ENCODE peak calls at places on chromosome 21, in seven cellular contexts. U is CD8-positive, alpha-beta memory T cell; T is GM19239; Z is NCI-H345; R is stimulated activated effector memory CD8-positive, alpha-beta T cell treated with anti-CD3 and anti-CD28 coated beads, Interleukin-12 subunit alpha, Interleukin-12 subunit beta, amount 100 ng/mL, for 72 hours; Y is effector CD4-positive, alpha-beta T cell; C is T follicular helper cell. S is an unnamed sample.

GRCh38 chr21:18449586-18449985 is 46.0 kb upstream of the TMPRSS15 start:
- DNase-seq in U (no peak), T (no peak), Z (no peak), R (no peak), Y (no peak), C (no peak), S (no peak)

GRCh38 chr21:28550057-28550825 is 442.4 kb downstream of the LTN1 start:
- DNase-seq in U (no peak), T (no peak), Z (no peak), R (no peak), Y (no peak), C (no peak), S (no peak)

GRCh38 chr21:45923146-45923545 is 58.4 kb upstream of the COL6A1 start:
- DNase-seq in U (peak), T (peak), Z (no peak), R (peak), Y (peak), C (peak), S (no peak)

GRCh38 chr21:29208044-29208665 is 77.7 kb downstream of the MAP3K7CL start:
- DNase-seq in U (no peak), T (no peak), Z (no peak), R (no peak), Y (no peak), C (no peak), S (no peak)

GRCh38 chr21:42404534-42404933 is 832 bp downstream of the UBASH3A start:
- DNase-seq in U (no peak), T (no peak), Z (no peak), R (peak), Y (no peak), C (no peak), S (no peak)

GRCh38 chr21:38448619-38449186 is 49.6 kb downstream of the ERG start:
- DNase-seq in U (no peak), T (no peak), Z (no peak), R (no peak), Y (no peak), C (no peak), S (no peak)

GRCh38 chr21:30194701-30195299 is 21.1 kb downstream of the CLDN8 start:
- DNase-seq in U (no peak), T (no peak), Z (peak), R (no peak), Y (no peak), C (no peak), S (peak)

GRCh38 chr21:38806153-38806941 is 618 bp downstream of the ETS2 start:
- DNase-seq in U (peak), T (peak), Z (peak), R (peak), Y (peak), C (peak), S (peak)

GRCh38 chr21:46098303-46099141 is 610 bp downstream of the COL6A2 start:
- DNase-seq in U (no peak), T (peak), Z (no peak), R (peak), Y (no peak), C (no peak), S (no peak)

GRCh38 chr21:19322360-19322759 is 918.8 kb upstream of the TMPRSS15 start:
- DNase-seq in U (no peak), T (no peak), Z (peak), R (no peak), Y (no peak), C (no peak), S (no peak)

GRCh38 chr21:44377201-44377921 is 23.9 kb downstream of the TRPM2 start:
- DNase-seq in U (no peak), T (no peak), Z (peak), R (no peak), Y (no peak), C (no peak), S (no peak)

GRCh38 chr21:42672699-42673458 is 19.5 kb downstream of the PDE9A start:
- DNase-seq in U (no peak), T (no peak), Z (no peak), R (no peak), Y (no peak), C (no peak), S (peak)

GRCh38 chr21:45957986-45958610 is 23.5 kb upstream of the COL6A1 start:
- DNase-seq in U (no peak), T (no peak), Z (no peak), R (no peak), Y (no peak), C (no peak), S (no peak)

GRCh38 chr21:34526618-34527290 is 14.7 kb upstream of the KCNE1 start:
- DNase-seq in U (no peak), T (peak), Z (no peak), R (peak), Y (no peak), C (no peak), S (peak)

GRCh38 chr21:33028759-33029511 is 3.2 kb downstream of the OLIG2 start:
- DNase-seq in U (no peak), T (no peak), Z (no peak), R (no peak), Y (no peak), C (no peak), S (no peak)

GRCh38 chr21:38806942-38807284 is 1.2 kb downstream of the ETS2 start:
- DNase-seq in U (no peak), T (no peak), Z (peak), R (no peak), Y (no peak), C (no peak), S (peak)

GRCh38 chr21:45327458-45328197 is 39.9 kb upstream of the POFUT2 start:
- DNase-seq in U (no peak), T (no peak), Z (peak), R (no peak), Y (no peak), C (no peak), S (no peak)

GRCh38 chr21:39385299-39386145 is 36.6 kb upstream of the HMGN1 start:
- DNase-seq in U (no peak), T (peak), Z (no peak), R (peak), Y (no peak), C (no peak), S (no peak)

GRCh38 chr21:45280178-45280821 is 7.4 kb downstream of the POFUT2 start:
- DNase-seq in U (no peak), T (no peak), Z (no peak), R (no peak), Y (no peak), C (no peak), S (no peak)

GRCh38 chr21:28592205-28592845 is 400.4 kb downstream of the LTN1 start:
- DNase-seq in U (no peak), T (no peak), Z (no peak), R (no peak), Y (no peak), C (no peak), S (no peak)

GRCh38 chr21:44795342-44795741 is 6.3 kb downstream of the UBE2G2 start:
- DNase-seq in U (no peak), T (no peak), Z (no peak), R (no peak), Y (no peak), C (no peak), S (no peak)

GRCh38 chr21:37639756-37640155 is 273.2 kb downstream of the DYRK1A start:
- DNase-seq in U (no peak), T (no peak), Z (no peak), R (no peak), Y (no peak), C (no peak), S (no peak)

GRCh38 chr21:27190601-27191000 is 223.7 kb upstream of the ADAMTS5 start:
- DNase-seq in U (no peak), T (no peak), Z (no peak), R (no peak), Y (no peak), C (no peak), S (no peak)

GRCh38 chr21:39451332-39452206 is at the start of gene SH3BGR:
- DNase-seq in U (no peak), T (no peak), Z (no peak), R (no peak), Y (no peak), C (no peak), S (peak)

GRCh38 chr21:32306021-32306780 is 7.5 kb downstream of the MRAP start:
- DNase-seq in U (no peak), T (no peak), Z (no peak), R (no peak), Y (no peak), C (no peak), S (no peak)